ENCODE peak calls at places on chromosomes 7 and 10, in six cellular contexts. C, G, S, P, J and E are unnamed samples.

GRCh38 chr7:155226261-155227003 is 71.2 kb upstream of the INSIG1 start:
- DNase-seq in C (no peak), G (peak; percentile 68), S (no peak), P (no peak), J (no peak), E (peak; percentile 55)

GRCh38 chr7:2224491-2224928 is 8.2 kb downstream of the MAD1L1 start:
- DNase-seq in C (no peak), G (no peak), S (no peak), P (no peak), J (no peak), E (no peak)

GRCh38 chr10:44195120-44196007 is 189.5 kb downstream of the CXCL12 start:
- DNase-seq in C (no peak), G (peak; percentile 87), S (no peak), P (peak; percentile 95), J (peak; percentile 85), E (no peak)

GRCh38 chr10:104333037-104333727 is 5.1 kb downstream of the ITPRIP start:
- DNase-seq in C (no peak), G (no peak), S (peak; percentile 62), P (no peak), J (no peak), E (no peak)

GRCh38 chr10:71126432-71126831 is 85.9 kb upstream of the UNC5B start:
- DNase-seq in C (no peak), G (no peak), S (no peak), P (no peak), J (no peak), E (no peak)

GRCh38 chr10:96275685-96276418 is 4.5 kb upstream of the BLNK start:
- DNase-seq in C (no peak), G (peak; percentile 79), S (no peak), P (no peak), J (no peak), E (peak; percentile 72)

GRCh38 chr10:43594944-43595589 is 11.2 kb upstream of the ZNF485 start:
- DNase-seq in C (no peak), G (no peak), S (no peak), P (no peak), J (peak; percentile 37), E (no peak)

GRCh38 chr7:111113263-111114017 is 22.5 kb downstream of the LRRN3 start:
- DNase-seq in C (no peak), G (no peak), S (no peak), P (peak; percentile 26), J (no peak), E (no peak)

GRCh38 chr7:34184466-34184865 is 279.1 kb downstream of the BMPER start:
- DNase-seq in C (no peak), G (no peak), S (no peak), P (no peak), J (peak; percentile 15), E (no peak)

GRCh38 chr7:155869784-155870076 is 57.5 kb upstream of the SHH start:
- DNase-seq in C (no peak), G (no peak), S (no peak), P (no peak), J (no peak), E (no peak)

GRCh38 chr7:155643804-155644177 is 670 bp upstream of the RBM33 start:
- DNase-seq in C (no peak), G (no peak), S (no peak), P (no peak), J (peak; percentile 50), E (no peak)

GRCh38 chr10:6059506-6059905 is 2.7 kb downstream of the IL2RA start:
- DNase-seq in C (no peak), G (no peak), S (no peak), P (no peak), J (no peak), E (no peak)

GRCh38 chr7:51315393-51316261 is 982 bp downstream of the COBL start:
- DNase-seq in C (peak; percentile 50), G (no peak), S (no peak), P (no peak), J (peak; percentile 27), E (peak; percentile 85)

GRCh38 chr7:44065431-44066110 is at the start of gene PGAM2:
- DNase-seq in C (no peak), G (peak; percentile 82), S (no peak), P (no peak), J (no peak), E (peak; percentile 80)

GRCh38 chr10:132572545-132572937 is 35.0 kb downstream of the INPP5A start:
- DNase-seq in C (no peak), G (no peak), S (no peak), P (no peak), J (peak; percentile 46), E (no peak)

GRCh38 chr7:81138850-81139249 is 220.0 kb upstream of the SEMA3C start:
- DNase-seq in C (no peak), G (no peak), S (no peak), P (no peak), J (no peak), E (no peak)

GRCh38 chr10:117518246-117518645 is 24.3 kb upstream of the EMX2 start:
- DNase-seq in C (no peak), G (no peak), S (no peak), P (no peak), J (no peak), E (no peak)

GRCh38 chr10:122282253-122282671 is 11.2 kb downstream of the BTBD16 start:
- DNase-seq in C (no peak), G (no peak), S (no peak), P (no peak), J (no peak), E (peak; percentile 88)

GRCh38 chr10:13712799-13713581 is 126.2 kb downstream of the PRPF18 start:
- DNase-seq in C (peak; percentile 44), G (peak; percentile 90), S (no peak), P (peak; percentile 98), J (peak; percentile 74), E (peak; percentile 94)

GRCh38 chr10:60594476-60595051 is 183.7 kb upstream of the CDK1 start:
- DNase-seq in C (no peak), G (no peak), S (no peak), P (no peak), J (no peak), E (no peak)

GRCh38 chr10:7410306-7410799 is 481 bp downstream of the SFMBT2 start:
- DNase-seq in C (no peak), G (no peak), S (no peak), P (no peak), J (no peak), E (peak; percentile 76)